ENCODE peak calls at places on chromosomes 11 and 22, in eight cellular contexts. One of them, this sample, is unnamed. For H3K4me1, the result is how much of the 10 kb centered on the place peaks cover.

GRCh38 chr11:102304686-102305085 is 12.6 kb upstream of the BIRC3 start:
- DNase-seq in A549: no peak
- DNase-seq in transverse colon: no peak
- DNase-seq in tibial nerve: no peak
- DNase-seq in K562: no peak
- DNase-seq in H1: no peak
- DNase-seq in ovary: no peak
- DNase-seq in HepG2: no peak
- DNase-seq in this sample: no peak

GRCh38 chr11:48125866-48126265 is 90.7 kb upstream of the OR4B1 start:
- DNase-seq in A549: no peak
- DNase-seq in transverse colon: no peak
- DNase-seq in ovary: no peak
- DNase-seq in HepG2: no peak
- DNase-seq in tibial nerve: no peak
- DNase-seq in H1: no peak
- DNase-seq in K562: no peak
- DNase-seq in this sample: no peak

GRCh38 chr11:107018274-107018901 is at the start of gene GUCY1A2:
- DNase-seq in H1: no peak
- DNase-seq in transverse colon: no peak
- DNase-seq in K562: no peak
- DNase-seq in tibial nerve: no peak
- DNase-seq in HepG2: no peak
- DNase-seq in ovary: peak
- DNase-seq in A549: no peak
- DNase-seq in this sample: no peak

GRCh38 chr11:123357990-123358827 is 71.9 kb upstream of the GRAMD1B start:
- DNase-seq in tibial nerve: no peak
- DNase-seq in transverse colon: peak
- DNase-seq in H1: no peak
- DNase-seq in ovary: peak
- DNase-seq in HepG2: no peak
- DNase-seq in A549: no peak
- DNase-seq in K562: no peak
- DNase-seq in this sample: no peak

GRCh38 chr11:121488145-121488544 is 35.4 kb upstream of the SORL1-AS1 start:
- DNase-seq in ovary: no peak
- DNase-seq in K562: no peak
- DNase-seq in HepG2: no peak
- DNase-seq in transverse colon: no peak
- DNase-seq in A549: no peak
- DNase-seq in tibial nerve: no peak
- DNase-seq in H1: no peak
- DNase-seq in this sample: peak

GRCh38 chr11:128896356-128896755 is 5.2 kb downstream of the KCNJ5 start:
- DNase-seq in tibial nerve: no peak
- DNase-seq in transverse colon: no peak
- DNase-seq in HepG2: no peak
- DNase-seq in H1: no peak
- DNase-seq in K562: no peak
- DNase-seq in A549: no peak
- DNase-seq in ovary: no peak
- DNase-seq in this sample: no peak

GRCh38 chr11:96391698-96392307 is 2.0 kb downstream of the JRKL start:
- DNase-seq in transverse colon: no peak
- DNase-seq in K562: no peak
- DNase-seq in tibial nerve: no peak
- DNase-seq in ovary: no peak
- DNase-seq in A549: no peak
- DNase-seq in H1: no peak
- DNase-seq in HepG2: no peak
- DNase-seq in this sample: no peak

GRCh38 chr11:134664863-134665535 is 253.0 kb upstream of the B3GAT1 start:
- DNase-seq in transverse colon: no peak
- DNase-seq in A549: no peak
- DNase-seq in HepG2: no peak
- DNase-seq in H1: no peak
- DNase-seq in K562: no peak
- DNase-seq in tibial nerve: no peak
- DNase-seq in ovary: no peak
- DNase-seq in this sample: peak

GRCh38 chr11:78037056-78037455 is 14.0 kb upstream of the KCTD14 start:
- DNase-seq in HepG2: peak
- DNase-seq in tibial nerve: no peak
- DNase-seq in transverse colon: peak
- DNase-seq in K562: no peak
- DNase-seq in A549: no peak
- DNase-seq in ovary: no peak
- DNase-seq in H1: no peak
- DNase-seq in this sample: peak

GRCh38 chr11:74685905-74686304 is 45.3 kb downstream of the CHRDL2 start:
- DNase-seq in K562: no peak
- DNase-seq in tibial nerve: peak
- DNase-seq in HepG2: no peak
- DNase-seq in transverse colon: peak
- DNase-seq in ovary: no peak
- DNase-seq in H1: no peak
- DNase-seq in A549: no peak
- DNase-seq in this sample: no peak

GRCh38 chr11:74579577-74580270 is 12.7 kb upstream of the POLD3 start:
- DNase-seq in H1: no peak
- DNase-seq in ovary: no peak
- DNase-seq in K562: no peak
- DNase-seq in HepG2: no peak
- DNase-seq in tibial nerve: no peak
- DNase-seq in transverse colon: no peak
- DNase-seq in A549: no peak
- DNase-seq in this sample: no peak

GRCh38 chr11:9030601-9031000 is 26.8 kb upstream of the NRIP3 start:
- DNase-seq in H1: no peak
- DNase-seq in transverse colon: no peak
- DNase-seq in tibial nerve: no peak
- DNase-seq in HepG2: no peak
- DNase-seq in ovary: no peak
- DNase-seq in A549: no peak
- DNase-seq in K562: no peak
- DNase-seq in this sample: peak

GRCh38 chr11:77602385-77603105 is 12.8 kb downstream of the AQP11 start:
- DNase-seq in A549: peak
- DNase-seq in H1: no peak
- DNase-seq in HepG2: peak
- DNase-seq in ovary: no peak
- DNase-seq in K562: no peak
- DNase-seq in transverse colon: no peak
- DNase-seq in tibial nerve: no peak
- DNase-seq in this sample: no peak

DNA sequence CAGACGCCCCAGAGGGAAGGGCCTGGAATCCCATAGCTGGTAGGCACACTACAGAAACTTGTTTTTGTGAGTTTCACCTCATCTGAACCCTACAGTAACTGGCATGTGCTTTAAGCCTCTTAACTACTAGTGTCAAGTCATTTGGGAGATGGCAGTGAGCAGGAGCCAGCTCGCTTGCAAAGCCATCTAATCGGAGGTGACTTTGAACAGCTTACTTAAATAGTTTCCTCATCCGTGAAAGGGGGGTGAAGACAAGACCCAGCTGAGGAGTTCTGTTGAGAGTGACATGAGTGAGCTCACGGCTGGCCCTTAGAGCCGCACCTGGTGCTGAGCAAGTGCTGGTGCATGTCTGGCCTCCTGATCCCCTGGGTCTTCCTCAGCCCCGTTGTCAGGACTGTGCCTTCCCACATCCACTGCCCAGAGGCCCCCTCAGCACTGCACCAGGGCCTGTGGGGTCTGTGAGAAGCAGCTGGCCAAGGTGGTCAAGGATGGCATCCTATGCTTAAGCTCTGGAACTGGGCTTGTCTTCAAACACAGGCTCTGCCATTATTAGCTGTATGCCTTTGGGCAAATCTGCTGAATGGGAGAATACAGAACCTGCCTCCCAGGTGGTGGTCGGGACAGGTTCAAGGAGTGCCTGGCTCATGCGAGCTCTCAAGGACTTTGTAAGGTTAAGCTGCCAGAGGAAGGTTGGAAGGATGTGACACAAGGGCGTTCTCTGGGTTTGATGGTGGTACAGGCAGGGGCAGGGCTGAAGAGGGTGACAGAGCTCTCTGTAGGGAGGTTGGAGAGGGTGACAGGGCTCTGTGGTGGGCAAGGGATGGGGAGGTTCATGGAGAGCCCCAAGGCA is 27.3 kb downstream of the INCENP start:
- DNase-seq in tibial nerve: no peak
- DNase-seq in ovary: no peak
- DNase-seq in A549: no peak
- DNase-seq in H1: no peak
- DNase-seq in HepG2: no peak
- DNase-seq in K562: no peak
- DNase-seq in transverse colon: no peak
- DNase-seq in this sample: peak
- TF ChIP-seq EP300 in tibial nerve: no peak
- TF ChIP-seq EP300 in ovary: no peak
- TF ChIP-seq EP300 in A549: no peak
- TF ChIP-seq EP300 in H1: no peak
- TF ChIP-seq EP300 in HepG2: no peak
- TF ChIP-seq EP300 in K562: no peak
- TF ChIP-seq EP300 in transverse colon: no peak
- TF ChIP-seq EP300 in this sample: no peak

DNA sequence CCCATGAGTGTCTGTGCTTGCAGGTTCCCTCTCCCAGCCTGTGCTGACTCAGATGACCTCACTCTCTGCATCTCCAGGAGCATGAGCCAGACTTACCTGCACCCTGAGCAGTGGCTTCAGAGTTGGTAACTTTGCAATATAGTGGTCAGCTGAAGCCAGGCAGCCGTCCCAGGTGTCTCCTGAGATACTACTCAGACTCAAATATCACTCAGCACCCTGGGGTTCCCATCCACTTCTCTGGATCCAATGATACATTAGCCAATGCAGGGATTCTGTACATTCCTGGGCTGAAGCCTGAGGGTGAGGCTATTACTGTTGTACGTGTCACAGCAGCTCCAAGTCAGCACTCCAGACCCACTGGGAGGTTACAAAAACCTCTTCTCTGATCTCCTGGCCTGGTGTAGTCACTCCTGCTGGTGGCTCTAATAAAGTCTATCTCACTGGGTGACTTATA is 87.8 kb upstream of the TOP3B start:
- DNase-seq in H1: no peak
- DNase-seq in A549: no peak
- DNase-seq in K562: no peak
- DNase-seq in tibial nerve: no peak
- DNase-seq in transverse colon: no peak
- DNase-seq in HepG2: no peak
- DNase-seq in ovary: no peak
- DNase-seq in this sample: no peak
- H3K4me1 ChIP-seq in H1: under half
- H3K4me1 ChIP-seq in A549: under half
- H3K4me1 ChIP-seq in K562: under half
- H3K4me1 ChIP-seq in tibial nerve: under half
- H3K4me1 ChIP-seq in transverse colon: under half
- H3K4me1 ChIP-seq in HepG2: under half
- H3K4me1 ChIP-seq in ovary: under half
- H3K4me1 ChIP-seq in this sample: under half

DNA sequence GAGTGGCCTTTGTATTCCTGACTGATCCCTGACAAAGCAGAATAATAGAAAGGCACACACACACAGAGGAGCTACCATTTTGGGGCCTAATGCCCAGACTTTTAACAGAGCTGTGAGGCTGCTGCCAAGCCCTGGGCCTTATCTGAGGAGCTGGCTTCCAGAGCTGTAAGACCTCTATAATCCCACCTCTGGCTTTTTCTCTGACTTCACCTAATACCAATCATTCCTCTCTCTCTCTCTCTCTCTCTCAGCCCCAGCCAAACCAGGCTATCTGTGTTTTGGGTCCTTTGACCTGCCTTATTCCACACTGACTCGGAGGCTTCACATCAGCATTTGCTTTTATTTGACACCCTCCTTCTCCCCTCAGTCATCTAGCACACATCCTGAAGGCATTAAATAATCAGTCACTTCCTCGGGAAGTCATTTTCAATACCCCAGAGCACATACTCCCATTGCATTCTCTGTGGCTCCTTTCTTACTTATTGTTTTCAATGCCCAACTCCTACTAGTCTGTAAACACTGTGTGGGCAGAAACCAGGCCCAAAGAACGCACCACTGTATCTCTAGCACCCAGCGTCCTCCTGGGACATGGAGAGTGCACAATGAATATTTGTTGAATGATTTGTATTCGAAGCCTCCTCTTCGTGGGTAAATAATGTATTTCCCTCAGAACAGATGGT is 21.2 kb upstream of the TRIM44 start:
- DNase-seq in HepG2: no peak
- DNase-seq in K562: no peak
- DNase-seq in ovary: no peak
- DNase-seq in transverse colon: no peak
- DNase-seq in tibial nerve: no peak
- DNase-seq in H1: no peak
- DNase-seq in A549: no peak
- DNase-seq in this sample: no peak
- TF ChIP-seq EP300 in HepG2: no peak
- TF ChIP-seq EP300 in K562: no peak
- TF ChIP-seq EP300 in ovary: no peak
- TF ChIP-seq EP300 in transverse colon: no peak
- TF ChIP-seq EP300 in tibial nerve: no peak
- TF ChIP-seq EP300 in H1: no peak
- TF ChIP-seq EP300 in A549: no peak
- TF ChIP-seq EP300 in this sample: no peak

GRCh38 chr11:125222494-125222893 is 57.9 kb downstream of the PKNOX2 start:
- DNase-seq in tibial nerve: no peak
- DNase-seq in H1: no peak
- DNase-seq in A549: no peak
- DNase-seq in HepG2: no peak
- DNase-seq in transverse colon: no peak
- DNase-seq in ovary: no peak
- DNase-seq in K562: no peak
- DNase-seq in this sample: no peak
- H3K4me1 ChIP-seq in tibial nerve: under half
- H3K4me1 ChIP-seq in H1: under half
- H3K4me1 ChIP-seq in A549: under half
- H3K4me1 ChIP-seq in HepG2: under half
- H3K4me1 ChIP-seq in transverse colon: under half
- H3K4me1 ChIP-seq in ovary: under half
- H3K4me1 ChIP-seq in K562: under half
- H3K4me1 ChIP-seq in this sample: under half

GRCh38 chr11:117519590-117519989 is 191.9 kb downstream of the CEP164 start:
- DNase-seq in transverse colon: no peak
- DNase-seq in HepG2: no peak
- DNase-seq in ovary: no peak
- DNase-seq in tibial nerve: no peak
- DNase-seq in K562: no peak
- DNase-seq in A549: no peak
- DNase-seq in H1: no peak
- DNase-seq in this sample: no peak
- TF ChIP-seq EP300 in transverse colon: no peak
- TF ChIP-seq EP300 in HepG2: no peak
- TF ChIP-seq EP300 in ovary: no peak
- TF ChIP-seq EP300 in tibial nerve: no peak
- TF ChIP-seq EP300 in K562: no peak
- TF ChIP-seq EP300 in A549: no peak
- TF ChIP-seq EP300 in H1: no peak
- TF ChIP-seq EP300 in this sample: no peak